ENCODE peak calls at places on chromosomes 4 and X, in nine cellular contexts. A, M, W, X, N, Y, P, K and Q are unnamed samples.

GRCh38 chr4:56077676-56078075 is 128.9 kb downstream of the CEP135 start:
- DNase-seq in X (no peak), A (no peak), P (no peak), N (no peak), K (no peak), Y (no peak), M (no peak), W (no peak), Q (no peak)

GRCh38 chr4:24443200-24443599 is 141.2 kb downstream of the DHX15 start:
- DNase-seq in A (no peak), M (no peak), Y (no peak), W (no peak), N (no peak), P (no peak), K (no peak), X (no peak), Q (no peak)

GRCh38 chr4:144645102-144645469 is 870 bp upstream of the HHIP start:
- DNase-seq in Y (peak), P (no peak), W (peak), N (no peak), M (no peak), A (no peak), X (no peak), K (peak), Q (no peak)

GRCh38 chrX:97471071-97471470 is 587.4 kb downstream of the RPA4 start:
- DNase-seq in Y (no peak), P (no peak), X (no peak), M (no peak), A (no peak), N (no peak), K (no peak), W (no peak), Q (no peak)

GRCh38 chrX:18394477-18394876 is 30.9 kb upstream of the CDKL5 start:
- DNase-seq in X (no peak), N (no peak), W (no peak), P (no peak), K (no peak), M (no peak), A (no peak), Y (no peak), Q (no peak)

GRCh38 chrX:147875866-147876596 is 35.7 kb upstream of the FMR1 start:
- DNase-seq in A (no peak), Y (no peak), P (no peak), W (no peak), N (no peak), X (no peak), K (no peak), M (no peak), Q (no peak)

GRCh38 chr4:73816814-73817213 is 19.7 kb upstream of the CXCL6 start:
- DNase-seq in Y (no peak), N (no peak), K (no peak), M (no peak), W (no peak), A (no peak), P (peak), X (no peak), Q (no peak)

GRCh38 chr4:33940281-33940680 is 2304.0 kb downstream of the ARAP2 start:
- DNase-seq in X (no peak), K (no peak), W (no peak), M (no peak), Y (no peak), A (no peak), N (no peak), P (no peak), Q (no peak)

GRCh38 chrX:76454456-76454927 is 27.0 kb downstream of the MAGEE1 start:
- DNase-seq in Y (no peak), W (no peak), X (no peak), A (no peak), P (no peak), N (no peak), M (no peak), K (no peak), Q (no peak)

GRCh38 chrX:103678199-103678993 is 8.1 kb downstream of the MORF4L2 start:
- DNase-seq in P (no peak), Y (no peak), X (no peak), A (no peak), W (no peak), N (no peak), K (no peak), M (no peak), Q (no peak)

GRCh38 chrX:17597836-17598434 is 139.4 kb upstream of the SCML1 start:
- DNase-seq in Y (peak), W (peak), N (no peak), K (peak), X (peak), A (peak), P (peak), M (no peak), Q (no peak)

GRCh38 chrX:41384041-41384705 is 50.2 kb downstream of the DDX3X start:
- DNase-seq in Y (peak), N (no peak), K (peak), M (peak), X (peak), A (peak), W (peak), P (peak), Q (no peak)

GRCh38 chr4:163816494-163816893 is 322.0 kb downstream of the TMA16 start:
- DNase-seq in M (no peak), N (no peak), Y (no peak), X (no peak), P (no peak), W (no peak), K (no peak), A (no peak), Q (no peak)

GRCh38 chrX:129825746-129826505 is 17.8 kb downstream of the ZDHHC9 start:
- DNase-seq in A (no peak), N (no peak), W (no peak), P (no peak), K (no peak), X (no peak), M (no peak), Y (no peak), Q (no peak)

GRCh38 chrX:25018682-25019081 is 2.9 kb upstream of the ARX start:
- DNase-seq in P (no peak), A (no peak), X (no peak), W (no peak), M (no peak), Y (no peak), N (no peak), K (no peak), Q (no peak)

GRCh38 chrX:25019707-25020390 is 4.1 kb upstream of the ARX start:
- DNase-seq in P (no peak), W (no peak), Y (no peak), K (no peak), A (no peak), M (no peak), N (no peak), X (no peak), Q (no peak)

GRCh38 chrX:25022499-25023325 is 6.9 kb upstream of the ARX start:
- DNase-seq in W (no peak), A (no peak), P (no peak), K (no peak), N (no peak), X (no peak), M (no peak), Y (no peak), Q (no peak)

GRCh38 chrX:25021132-25021498 is 5.3 kb upstream of the ARX start:
- DNase-seq in A (no peak), K (no peak), Y (no peak), P (no peak), M (no peak), N (no peak), X (no peak), W (no peak), Q (no peak)

DNA sequence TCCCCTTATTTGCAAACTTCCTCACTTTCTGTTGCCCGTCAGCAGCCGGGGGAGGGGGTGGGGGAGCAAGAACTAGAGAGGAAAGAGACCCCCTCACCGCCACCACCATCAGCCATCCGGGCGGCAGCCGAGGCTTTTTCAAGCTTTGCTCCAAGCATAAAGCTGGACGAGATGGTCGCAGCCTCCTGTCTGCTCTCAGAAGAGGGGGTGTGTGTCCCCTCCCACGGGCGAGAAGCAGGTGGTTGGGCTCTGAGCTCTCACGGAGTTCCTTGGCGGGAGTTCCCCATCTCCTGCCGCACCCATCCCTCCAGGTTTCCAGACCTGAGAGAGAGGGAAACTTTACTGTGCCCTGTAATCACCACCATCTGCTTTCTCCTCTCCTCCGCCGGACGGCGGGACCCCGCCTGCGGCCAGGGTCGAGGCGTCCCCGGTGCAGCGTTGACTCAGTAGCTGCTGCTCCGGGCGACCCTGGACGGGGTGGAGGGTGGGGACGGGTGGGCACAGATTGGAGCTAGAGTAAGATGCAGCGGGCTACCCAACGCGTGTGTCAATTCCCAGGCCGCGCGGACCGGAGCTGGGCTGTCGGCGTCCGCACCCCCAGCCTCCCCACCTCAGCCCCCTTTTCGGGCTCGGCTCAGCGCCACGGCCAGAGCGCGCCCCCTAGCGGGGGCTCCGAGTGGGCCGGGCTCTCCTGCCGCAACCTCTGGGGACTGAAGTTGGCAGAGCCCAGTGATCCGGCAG is 4.8 kb upstream of the ARX start:
- DNase-seq in Y (no peak), M (no peak), K (peak), P (no peak), N (peak), X (no peak), A (no peak), W (no peak), Q (peak)
- TF ChIP-seq CTCF in Y (peak), M (peak), K (peak), P (peak), N (peak), X (no peak), A (peak), W (peak), Q (peak)

DNA sequence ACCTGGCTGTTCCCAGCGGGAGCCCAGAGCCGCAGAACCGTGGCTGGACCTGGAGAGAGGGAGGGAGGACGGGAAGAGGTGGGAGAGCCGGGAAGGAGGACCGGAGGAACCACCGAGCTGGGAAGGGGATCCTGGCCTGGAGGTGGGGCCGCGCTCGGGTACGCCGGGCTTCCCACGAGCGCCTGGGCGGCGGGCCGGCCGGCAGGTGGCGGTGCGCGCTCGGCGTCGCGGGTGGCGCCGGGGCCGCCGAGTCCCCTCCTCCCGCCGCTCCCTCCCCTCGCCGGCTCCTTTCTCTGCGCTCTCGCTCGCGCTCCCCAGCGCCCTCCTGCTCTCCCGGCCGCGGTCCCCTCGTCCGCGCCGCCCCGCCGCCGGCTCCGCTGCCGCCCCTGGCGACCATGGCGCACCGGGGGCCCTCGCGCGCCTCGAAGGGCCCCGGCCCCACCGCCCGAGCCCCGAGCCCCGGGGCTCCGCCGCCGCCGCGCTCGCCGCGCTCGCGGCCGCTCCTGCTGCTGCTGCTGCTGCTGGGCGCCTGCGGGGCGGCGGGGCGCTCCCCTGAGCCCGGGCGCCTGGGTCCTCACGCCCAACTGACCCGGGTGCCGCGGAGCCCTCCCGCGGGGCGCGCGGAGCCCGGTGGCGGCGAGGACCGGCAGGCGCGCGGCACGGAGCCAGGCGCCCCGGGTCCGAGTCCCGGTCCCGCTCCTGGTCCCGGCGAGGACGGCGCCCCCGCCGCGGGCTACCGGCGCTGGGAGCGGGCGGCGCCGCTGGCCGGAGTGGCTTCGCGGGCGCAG is at the start of gene SORCS2:
- DNase-seq in M (no peak), N (peak), Y (peak), W (peak), P (peak), K (peak), X (peak), A (peak), Q (peak)
- TF ChIP-seq CTCF in M (peak), N (peak), Y (peak), W (peak), P (peak), K (peak), X (no peak), A (peak), Q (peak)

DNA sequence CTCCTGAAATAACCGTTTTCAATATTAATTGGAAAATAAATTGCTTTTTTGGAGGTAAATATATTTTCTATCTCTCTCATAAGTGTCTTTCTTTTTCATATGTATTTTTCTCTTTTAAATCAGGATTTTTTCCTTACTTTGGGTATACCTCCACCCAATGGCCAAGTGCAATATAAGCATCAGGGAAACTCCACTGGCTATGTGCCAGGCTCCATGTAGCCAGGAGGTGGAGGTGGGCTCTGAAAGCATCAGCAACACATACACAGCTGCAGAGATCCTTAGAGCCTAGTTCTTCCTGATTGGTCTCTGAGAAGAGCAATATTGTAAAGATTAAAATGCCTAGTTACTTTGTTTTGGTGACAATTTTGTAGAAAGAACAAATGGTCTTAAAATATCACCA is 3.4 kb downstream of the GABRA2 start:
- DNase-seq in K (no peak), N (no peak), M (no peak), W (no peak), Y (no peak), X (no peak), P (no peak), A (no peak), Q (no peak)
- TF ChIP-seq CTCF in K (no peak), N (peak), M (no peak), W (no peak), Y (no peak), X (no peak), P (no peak), A (no peak), Q (no peak)

DNA sequence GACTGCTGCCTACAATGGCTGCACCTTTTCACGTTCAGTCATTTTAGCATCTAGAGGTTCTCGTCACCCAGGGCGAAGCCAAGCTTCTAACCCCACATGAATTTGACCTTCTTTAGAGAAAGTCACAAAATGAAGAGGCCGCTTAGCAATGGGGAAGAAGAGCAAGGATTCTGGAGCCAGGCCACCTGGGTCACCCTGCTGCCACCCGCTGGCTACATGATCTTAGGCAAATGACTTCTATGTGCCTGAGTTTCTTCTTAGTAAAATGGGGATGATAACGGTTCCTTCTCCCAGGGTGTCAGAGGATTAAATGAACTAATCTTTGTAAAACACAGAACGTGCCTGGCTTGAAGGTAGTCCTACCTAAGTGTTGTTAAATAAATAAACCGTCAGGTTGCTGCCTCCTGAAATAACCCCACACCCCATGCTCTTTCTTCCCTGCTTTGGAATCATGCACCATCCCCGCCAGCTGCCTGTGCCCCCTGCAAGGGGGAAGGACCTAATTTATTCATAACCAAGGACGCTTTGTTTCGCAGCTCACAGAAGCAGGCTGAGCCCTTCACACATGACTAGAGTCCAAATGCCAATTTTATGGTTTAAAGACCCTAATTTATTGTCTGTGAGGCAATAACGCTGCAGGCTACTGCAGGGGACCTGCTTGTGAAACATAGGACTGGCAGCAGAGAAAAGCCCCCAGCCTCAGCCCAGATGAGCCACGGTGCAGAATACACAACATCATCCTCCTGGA is 28.6 kb upstream of the NSG1 start:
- DNase-seq in Y (no peak), P (no peak), K (no peak), M (no peak), W (no peak), A (no peak), N (no peak), X (no peak), Q (no peak)
- TF ChIP-seq CTCF in Y (no peak), P (no peak), K (no peak), M (no peak), W (no peak), A (no peak), N (no peak), X (no peak), Q (no peak)

GRCh38 chr4:80206111-80206510 is 8.8 kb downstream of the PRDM8 start:
- DNase-seq in Y (no peak), X (no peak), W (no peak), M (no peak), N (no peak), P (no peak), A (no peak), K (no peak), Q (no peak)
- TF ChIP-seq CTCF in Y (no peak), X (no peak), W (no peak), M (no peak), N (no peak), P (no peak), A (no peak), K (no peak), Q (no peak)

DNA sequence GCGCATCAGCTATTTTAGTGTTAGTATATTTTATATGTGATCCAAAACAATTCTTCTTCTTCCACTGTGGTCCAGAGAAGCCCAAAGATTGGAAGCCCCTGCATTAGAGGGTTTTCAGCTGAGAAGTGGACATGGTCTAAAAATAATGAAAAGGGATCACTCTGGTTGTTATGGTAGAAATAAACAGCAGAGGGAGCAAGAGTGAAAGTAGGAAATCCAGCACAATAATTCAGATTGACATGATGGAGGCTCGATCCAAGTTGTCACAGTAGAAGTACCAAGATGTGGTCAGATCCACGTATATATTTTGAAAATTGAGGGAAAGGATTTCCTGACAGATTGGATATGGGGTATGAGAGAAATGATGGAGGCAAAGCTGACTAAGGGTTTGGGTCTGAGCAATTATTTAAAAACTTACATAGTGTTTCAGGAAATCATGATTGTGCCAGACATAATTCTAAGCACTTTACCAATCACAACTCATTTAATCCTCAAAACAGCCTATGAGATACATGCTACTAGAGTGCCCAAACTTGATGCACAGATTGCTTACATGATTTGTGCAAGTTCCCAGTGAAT is 17.0 kb upstream of the TMEM144 start:
- DNase-seq in M (no peak), X (no peak), Y (no peak), A (no peak), K (no peak), P (no peak), N (no peak), W (no peak), Q (no peak)
- TF ChIP-seq CTCF in M (peak), X (no peak), Y (peak), A (peak), K (peak), P (peak), N (peak), W (peak), Q (peak)